ENCODE peak calls at places on chromosomes 13 and 19, in ten cellular contexts. I is pancreas, K is astrocyte, N is right lobe of liver, F is heart right ventricle, D is HL-60, Z is upper lobe of right lung, Y is colonic mucosa, Q is astrocyte of the cerebellum, G is astrocyte of the spinal cord. C is an unnamed sample.

GRCh38 chr19:32824136-32824835 is 45.3 kb downstream of the SLC7A9 start:
- DNase-seq in Q (no peak), K (no peak), Z (no peak), I (no peak), F (no peak), D (no peak), G (no peak), N (no peak), Y (no peak), C (no peak)

GRCh38 chr19:2648528-2648937 is 54.0 kb downstream of the GNG7 start:
- DNase-seq in I (peak), Q (peak), N (peak), K (peak), F (peak), Z (peak), Y (peak), G (peak), D (no peak), C (peak)

GRCh38 chr19:2337329-2337707 is 8.8 kb downstream of the SPPL2B start:
- DNase-seq in D (no peak), Z (no peak), G (peak), F (no peak), I (peak), Y (no peak), N (no peak), K (peak), Q (peak), C (peak)

GRCh38 chr19:8322638-8322997 is 1.3 kb downstream of the RPS28 start:
- DNase-seq in I (no peak), Z (no peak), K (no peak), Q (no peak), D (no peak), N (no peak), Y (no peak), F (no peak), G (no peak), C (no peak)

GRCh38 chr19:16668176-16668575 is 7.2 kb downstream of the TMEM38A start:
- DNase-seq in Q (no peak), Y (no peak), G (no peak), K (no peak), I (no peak), N (no peak), F (no peak), D (no peak), Z (no peak), C (no peak)

GRCh38 chr19:52541608-52542007 is 14.1 kb downstream of the ZNF808 start:
- DNase-seq in Y (no peak), G (no peak), F (no peak), I (no peak), Q (no peak), K (no peak), D (no peak), Z (no peak), N (no peak), C (no peak)

GRCh38 chr19:35436477-35437141 is 11.4 kb upstream of the FFAR2 start:
- DNase-seq in Q (no peak), D (peak), Z (no peak), F (peak), N (no peak), Y (peak), K (no peak), G (no peak), I (no peak), C (peak)

GRCh38 chr13:113584870-113585671 is 518 bp downstream of the TFDP1 start:
- DNase-seq in D (no peak), K (no peak), Y (peak), N (no peak), I (peak), F (no peak), Q (no peak), Z (peak), G (no peak), C (no peak)

GRCh38 chr13:31172535-31172934 is 10.8 kb upstream of the HSPH1 start:
- DNase-seq in G (peak), Y (no peak), N (no peak), Z (no peak), K (peak), F (no peak), Q (peak), D (no peak), I (no peak), C (peak)

GRCh38 chr19:19655641-19656343 is 7.7 kb downstream of the ATP13A1 start:
- DNase-seq in I (no peak), D (no peak), N (no peak), G (no peak), Y (no peak), Q (no peak), K (no peak), F (no peak), Z (no peak), C (no peak)

GRCh38 chr19:11446652-11447301 is 11.3 kb downstream of the PRKCSH start:
- DNase-seq in K (no peak), Q (no peak), G (no peak), Y (peak), N (peak), Z (peak), D (no peak), F (peak), I (peak), C (peak)

GRCh38 chr19:34313188-34313587 is 51.8 kb upstream of the GPI start:
- DNase-seq in Y (peak), G (peak), F (peak), I (no peak), K (peak), Z (no peak), D (no peak), Q (no peak), N (no peak), C (peak)

GRCh38 chr13:113947321-113948033 is 26.4 kb downstream of the C13orf46 start:
- DNase-seq in G (no peak), F (peak), Q (no peak), D (no peak), K (no peak), N (no peak), Y (peak), I (no peak), Z (no peak), C (peak)

GRCh38 chr13:111667757-111668156 is 347.3 kb downstream of the TEX29 start:
- DNase-seq in D (no peak), G (no peak), Q (no peak), I (no peak), K (no peak), N (no peak), Y (no peak), F (no peak), Z (no peak), C (no peak)

GRCh38 chr13:50192272-50192813 is 177.1 kb downstream of the KCNRG start:
- DNase-seq in D (no peak), I (no peak), K (no peak), F (no peak), Z (no peak), Q (no peak), Y (no peak), G (no peak), N (no peak), C (no peak)

GRCh38 chr13:50188696-50189095 is 173.5 kb downstream of the KCNRG start:
- DNase-seq in Y (no peak), D (no peak), F (no peak), Z (no peak), N (no peak), K (no peak), I (no peak), Q (no peak), G (no peak), C (no peak)

GRCh38 chr13:50187352-50188029 is 172.2 kb downstream of the KCNRG start:
- DNase-seq in D (no peak), K (no peak), I (no peak), N (no peak), Y (no peak), Z (no peak), F (no peak), Q (no peak), G (no peak), C (no peak)

GRCh38 chr13:50191004-50191403 is 175.8 kb downstream of the KCNRG start:
- DNase-seq in F (no peak), G (no peak), N (no peak), I (no peak), Z (no peak), Q (no peak), K (no peak), Y (no peak), D (no peak), C (no peak)

DNA sequence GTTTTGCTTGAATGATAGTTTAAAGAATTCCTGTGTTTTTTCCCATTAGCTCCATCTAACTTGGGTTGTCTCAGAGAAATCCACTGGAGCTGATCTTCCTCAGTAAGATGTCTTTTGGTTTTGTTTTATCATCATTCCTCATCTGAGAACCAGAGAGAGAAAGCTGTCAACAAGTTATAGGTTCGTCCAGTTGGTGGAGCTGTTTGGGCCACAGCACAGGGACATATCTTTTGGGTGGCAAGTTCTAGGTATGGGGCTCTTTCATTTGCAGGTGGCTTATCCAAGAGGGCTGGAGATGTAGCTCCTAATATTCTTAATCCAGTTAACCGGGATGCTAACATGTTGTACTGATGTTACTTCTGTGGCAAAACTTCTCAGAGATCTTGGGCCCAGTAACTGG is 174.2 kb downstream of the KCNRG start:
- DNase-seq in K (no peak), D (no peak), Z (no peak), G (no peak), I (no peak), Y (no peak), F (no peak), N (no peak), Q (no peak), C (no peak)
- TF ChIP-seq CTCF in K (no peak), D (no peak), Z (no peak), G (no peak), I (no peak), Y (no peak), F (no peak), N (no peak), Q (no peak), C (no peak)

DNA sequence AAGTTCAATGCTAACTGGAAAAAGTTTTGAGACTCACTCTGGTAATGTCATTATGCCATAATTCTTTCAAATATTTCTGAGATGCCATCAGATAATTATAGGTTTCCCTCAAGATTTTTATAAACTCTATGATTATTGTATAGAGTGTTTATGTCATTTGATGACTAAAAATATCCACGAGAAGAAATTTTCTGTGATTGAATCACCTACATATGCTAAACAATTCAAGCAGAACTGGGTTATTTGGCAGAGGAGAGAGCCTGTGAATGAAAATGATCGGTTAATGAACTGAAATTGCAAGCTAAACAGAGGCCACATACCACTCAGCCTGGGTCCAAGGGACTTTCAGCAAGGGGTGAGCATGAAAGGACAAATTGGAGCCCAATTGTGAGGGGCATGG is 92.6 kb upstream of the TSC22D1 start:
- DNase-seq in Y (no peak), F (no peak), N (no peak), Z (no peak), Q (no peak), G (peak), K (peak), I (no peak), D (no peak), C (no peak)
- H3K4me3 ChIP-seq in Y (no peak), F (no peak), N (no peak), Z (no peak), Q (no peak), G (no peak), K (no peak), I (no peak), D (no peak), C (no peak)

GRCh38 chr19:57642396-57643046 is 9.6 kb downstream of the ZNF211 start:
- DNase-seq in F (no peak), I (no peak), Z (no peak), N (no peak), Q (no peak), D (no peak), G (no peak), K (no peak), Y (no peak), C (no peak)
- TF ChIP-seq CTCF in F (no peak), I (no peak), Z (no peak), N (no peak), Q (no peak), D (no peak), G (no peak), K (no peak), Y (no peak), C (no peak)

GRCh38 chr13:67168384-67168783 is 61.8 kb downstream of the PCDH9 start:
- DNase-seq in Q (no peak), Y (no peak), I (no peak), D (no peak), F (no peak), Z (no peak), K (no peak), N (no peak), G (no peak), C (no peak)
- H3K4me3 ChIP-seq in Q (no peak), Y (no peak), I (no peak), D (no peak), F (no peak), Z (no peak), K (no peak), N (no peak), G (no peak), C (no peak)

GRCh38 chr19:18069383-18069782 is 17.4 kb downstream of the IL12RB1 start:
- DNase-seq in Y (no peak), I (no peak), F (no peak), N (no peak), Z (no peak), K (no peak), Q (no peak), D (no peak), G (no peak), C (no peak)

GRCh38 chr19:18070181-18070580 is 16.6 kb downstream of the IL12RB1 start:
- DNase-seq in N (no peak), D (no peak), Y (no peak), G (no peak), Z (no peak), Q (no peak), K (no peak), I (no peak), F (no peak), C (no peak)

GRCh38 chr19:18073197-18073596 is 13.5 kb downstream of the IL12RB1 start:
- DNase-seq in G (no peak), F (no peak), Q (no peak), Y (no peak), Z (no peak), D (no peak), K (no peak), N (no peak), I (no peak), C (no peak)

GRCh38 chr19:18072335-18072734 is 14.4 kb downstream of the IL12RB1 start:
- DNase-seq in Y (no peak), D (no peak), N (no peak), G (no peak), F (no peak), I (no peak), Q (no peak), K (no peak), Z (no peak), C (no peak)

GRCh38 chr19:18074192-18074591 is 12.5 kb downstream of the IL12RB1 start:
- DNase-seq in N (no peak), Y (no peak), D (no peak), I (no peak), K (no peak), Z (no peak), Q (no peak), G (no peak), F (no peak), C (no peak)
- TF ChIP-seq CTCF in N (no peak), Y (no peak), D (no peak), I (no peak), K (no peak), Z (no peak), Q (no peak), G (no peak), F (no peak), C (no peak)

GRCh38 chr19:29751932-29752331 is 36.9 kb upstream of the C19orf12 start:
- DNase-seq in G (no peak), N (no peak), Q (no peak), Z (no peak), I (no peak), K (no peak), F (no peak), Y (no peak), D (no peak), C (no peak)

GRCh38 chr19:29749450-29749849 is 34.4 kb upstream of the C19orf12 start:
- DNase-seq in D (no peak), K (no peak), Y (no peak), N (no peak), Q (no peak), G (no peak), I (no peak), F (no peak), Z (no peak), C (no peak)

GRCh38 chr19:29753934-29754305 is 38.9 kb upstream of the C19orf12 start:
- DNase-seq in D (no peak), Y (no peak), F (no peak), I (no peak), Q (no peak), Z (no peak), N (no peak), K (no peak), G (no peak), C (no peak)

GRCh38 chr19:29753190-29753933 is 38.3 kb upstream of the C19orf12 start:
- DNase-seq in Q (no peak), K (no peak), N (no peak), D (no peak), Y (no peak), F (no peak), I (no peak), Z (no peak), G (no peak), C (no peak)

GRCh38 chr19:29752450-29753025 is 37.5 kb upstream of the C19orf12 start:
- DNase-seq in Y (no peak), N (no peak), F (no peak), I (no peak), Z (no peak), Q (no peak), K (no peak), G (no peak), D (no peak), C (no peak)
- H3K4me3 ChIP-seq in Y (no peak), N (no peak), F (no peak), I (no peak), Z (no peak), Q (no peak), K (no peak), G (no peak), D (no peak), C (no peak)

GRCh38 chr19:29364224-29364726 is 151.3 kb upstream of the UQCRFS1 start:
- DNase-seq in N (no peak), D (no peak), Z (no peak), Y (no peak), F (no peak), I (no peak), K (no peak), Q (no peak), G (no peak), C (no peak)

GRCh38 chr19:29366757-29367156 is 153.8 kb upstream of the UQCRFS1 start:
- DNase-seq in G (no peak), N (no peak), I (no peak), F (no peak), Q (no peak), D (no peak), K (no peak), Z (no peak), Y (no peak), C (no peak)

GRCh38 chr19:29365836-29366417 is 153.0 kb upstream of the UQCRFS1 start:
- DNase-seq in G (no peak), D (no peak), K (no peak), F (no peak), N (no peak), Y (no peak), Z (no peak), I (no peak), Q (no peak), C (no peak)

GRCh38 chr19:29367701-29368306 is 154.9 kb upstream of the UQCRFS1 start:
- DNase-seq in I (no peak), Z (no peak), N (no peak), D (no peak), K (no peak), Q (no peak), G (no peak), Y (no peak), F (no peak), C (no peak)

GRCh38 chr19:29364999-29365398 is 152.0 kb upstream of the UQCRFS1 start:
- DNase-seq in Y (no peak), Q (no peak), F (no peak), D (no peak), K (no peak), G (no peak), I (no peak), N (no peak), Z (no peak), C (no peak)
- TF ChIP-seq CTCF in Y (no peak), Q (no peak), F (no peak), D (no peak), K (no peak), G (no peak), I (no peak), N (no peak), Z (no peak), C (no peak)